ENCODE peak calls at places on chromosomes 1 and 21, in six cellular contexts. O, I, C, S, B and T are unnamed samples.
A peak's percentile ranks its signal among the peaks of the same experiment; 100 is the strongest.

GRCh38 chr1:60394436-60394835 is 320.9 kb upstream of the C1orf87 start:
- DNase-seq in O (no peak), I (no peak), C (no peak), S (peak; percentile 18), B (no peak), T (no peak)

GRCh38 chr1:162357681-162358266 is 18.9 kb downstream of the SPATA46 start:
- DNase-seq in O (no peak), I (peak; percentile 75), C (no peak), S (peak; percentile 9), B (no peak), T (no peak)

GRCh38 chr1:232622378-232622777 is 7.6 kb downstream of the SIPA1L2 start:
- DNase-seq in O (no peak), I (peak; percentile 77), C (no peak), S (no peak), B (no peak), T (no peak)

GRCh38 chr1:207059881-207060280 is 6.8 kb downstream of the PFKFB2 start:
- DNase-seq in O (no peak), I (no peak), C (no peak), S (no peak), B (no peak), T (peak; percentile 65)

GRCh38 chr1:207910678-207911354 is at the start of gene CD34:
- DNase-seq in O (no peak), I (no peak), C (peak; percentile 62), S (no peak), B (peak; percentile 36), T (no peak)

GRCh38 chr1:71089536-71090270 is 8.9 kb upstream of the ZRANB2 start:
- DNase-seq in O (no peak), I (peak; percentile 84), C (no peak), S (no peak), B (no peak), T (no peak)

GRCh38 chr1:219472596-219472995 is 140.3 kb downstream of the ZC3H11B start:
- DNase-seq in O (no peak), I (no peak), C (no peak), S (peak; percentile 46), B (no peak), T (no peak)

GRCh38 chr1:210360852-210361477 is 32.3 kb downstream of the HHAT start:
- DNase-seq in O (no peak), I (peak; percentile 77), C (no peak), S (peak; percentile 45), B (no peak), T (no peak)

GRCh38 chr1:214404154-214404553 is 123.2 kb downstream of the SMYD2 start:
- DNase-seq in O (no peak), I (no peak), C (no peak), S (no peak), B (no peak), T (no peak)

GRCh38 chr1:158426137-158426536 is at the start of gene OR10K2:
- DNase-seq in O (no peak), I (no peak), C (no peak), S (no peak), B (no peak), T (no peak)

GRCh38 chr1:40300651-40301050 is 16.4 kb downstream of the COL9A2 start:
- DNase-seq in O (no peak), I (no peak), C (no peak), S (no peak), B (no peak), T (no peak)

GRCh38 chr1:34740161-34740875 is 14.5 kb upstream of the GJB5 start:
- DNase-seq in O (no peak), I (no peak), C (no peak), S (no peak), B (no peak), T (no peak)

GRCh38 chr1:170267317-170267716 is 121.6 kb downstream of the NTMT2 start:
- DNase-seq in O (no peak), I (no peak), C (no peak), S (peak; percentile 8), B (no peak), T (no peak)

GRCh38 chr1:155136728-155137127 is 1.1 kb downstream of the SLC50A1 start:
- DNase-seq in O (no peak), I (no peak), C (no peak), S (no peak), B (no peak), T (no peak)

GRCh38 chr1:242523968-242524570 is 428 bp downstream of the PLD5 start:
- DNase-seq in O (peak; percentile 44), I (peak; percentile 33), C (peak; percentile 19), S (no peak), B (peak; percentile 25), T (peak; percentile 8)

GRCh38 chr1:21620011-21620410 is 49.1 kb downstream of the RAP1GAP start:
- DNase-seq in O (no peak), I (no peak), C (no peak), S (no peak), B (no peak), T (peak; percentile 64)

GRCh38 chr1:217079579-217079978 is 356.4 kb upstream of the ESRRG start:
- DNase-seq in O (no peak), I (no peak), C (no peak), S (no peak), B (no peak), T (peak; percentile 92)

GRCh38 chr1:41272601-41273000 is 30.5 kb upstream of the SCMH1 start:
- DNase-seq in O (no peak), I (no peak), C (no peak), S (no peak), B (no peak), T (no peak)

GRCh38 chr1:63319069-63320023 is 3.0 kb upstream of the FOXD3 start:
- DNase-seq in O (no peak), I (no peak), C (no peak), S (no peak), B (no peak), T (no peak)

GRCh38 chr1:29785554-29785953 is 549.2 kb downstream of the PTPRU start:
- DNase-seq in O (no peak), I (no peak), C (no peak), S (no peak), B (no peak), T (no peak)

GRCh38 chr1:246658567-246658966 is 65.6 kb upstream of the SCCPDH start:
- DNase-seq in O (no peak), I (no peak), C (no peak), S (no peak), B (peak; percentile 79), T (no peak)

GRCh38 chr21:42571391-42572150 is 57.9 kb downstream of the SLC37A1 start:
- DNase-seq in O (peak; percentile 38), I (no peak), C (peak; percentile 9), S (no peak), B (peak; percentile 10), T (no peak)

GRCh38 chr1:170932236-170932635 is 3.1 kb upstream of the MROH9 start:
- DNase-seq in O (no peak), I (no peak), C (no peak), S (peak; percentile 61), B (no peak), T (no peak)

GRCh38 chr21:17250651-17251294 is 262.1 kb upstream of the CXADR start:
- DNase-seq in O (no peak), I (peak; percentile 3), C (no peak), S (no peak), B (no peak), T (no peak)

GRCh38 chr1:235821361-235821981 is 45.2 kb downstream of the LYST start:
- DNase-seq in O (no peak), I (peak; percentile 58), C (no peak), S (no peak), B (no peak), T (no peak)

GRCh38 chr1:119632836-119633235 is 15.2 kb downstream of the ZNF697 start:
- DNase-seq in O (no peak), I (no peak), C (no peak), S (no peak), B (no peak), T (no peak)

GRCh38 chr1:101364370-101365120 is 127.7 kb downstream of the S1PR1 start:
- DNase-seq in O (no peak), I (no peak), C (no peak), S (peak; percentile 59), B (no peak), T (no peak)

GRCh38 chr21:39644069-39644468 is 31.3 kb downstream of the B3GALT5 start:
- DNase-seq in O (no peak), I (no peak), C (no peak), S (no peak), B (no peak), T (no peak)

GRCh38 chr21:39637971-39638628 is 25.4 kb downstream of the B3GALT5 start:
- DNase-seq in O (no peak), I (no peak), C (no peak), S (no peak), B (no peak), T (no peak)

GRCh38 chr21:39640754-39641153 is 28.0 kb downstream of the B3GALT5 start:
- DNase-seq in O (no peak), I (no peak), C (no peak), S (no peak), B (no peak), T (no peak)

GRCh38 chr21:39645331-39645730 is 32.6 kb downstream of the B3GALT5 start:
- DNase-seq in O (no peak), I (no peak), C (no peak), S (no peak), B (no peak), T (no peak)

GRCh38 chr21:39641827-39642450 is 29.2 kb downstream of the B3GALT5 start:
- DNase-seq in O (no peak), I (no peak), C (no peak), S (no peak), B (no peak), T (no peak)
- H3K4me3 ChIP-seq in O (no peak overlapping the region), I (no peak overlapping the region), C (no peak overlapping the region), S (no peak overlapping the region), B (no peak overlapping the region), T (no peak overlapping the region)

GRCh38 chr1:168467452-168467851 is 76.3 kb downstream of the XCL2 start:
- DNase-seq in O (no peak), I (peak; percentile 54), C (no peak), S (peak; percentile 69), B (no peak), T (no peak)
- H3K4me3 ChIP-seq in O (no peak overlapping the region), I (no peak overlapping the region), C (no peak overlapping the region), S (no peak overlapping the region), B (no peak overlapping the region), T (no peak overlapping the region)

GRCh38 chr1:9078949-9079500 is 9.6 kb upstream of the SLC2A5 start:
- DNase-seq in O (no peak), I (no peak), C (no peak), S (no peak), B (no peak), T (no peak)

GRCh38 chr1:9078035-9078948 is 8.9 kb upstream of the SLC2A5 start:
- DNase-seq in O (no peak), I (peak; percentile 70), C (no peak), S (peak; percentile 96), B (no peak), T (no peak)

GRCh38 chr1:9071554-9072235 is 2.3 kb upstream of the SLC2A5 start:
- DNase-seq in O (no peak), I (no peak), C (no peak), S (no peak), B (no peak), T (no peak)

GRCh38 chr1:9073148-9073547 is 3.7 kb upstream of the SLC2A5 start:
- DNase-seq in O (no peak), I (no peak), C (no peak), S (no peak), B (no peak), T (no peak)

GRCh38 chr1:9075023-9075422 is 5.6 kb upstream of the SLC2A5 start:
- DNase-seq in O (no peak), I (peak; percentile 54), C (peak; percentile 41), S (peak; percentile 63), B (no peak), T (no peak)
- H3K4me3 ChIP-seq in O (no peak overlapping the region), I (peak overlapping the region; percentile 30), C (no peak overlapping the region), S (no peak overlapping the region), B (no peak overlapping the region), T (no peak overlapping the region)

GRCh38 chr1:1058088-1058905 is 15.8 kb downstream of the RNF223 start:
- DNase-seq in O (no peak), I (peak; percentile 48), C (no peak), S (no peak), B (no peak), T (no peak)
- H3K4me3 ChIP-seq in O (no peak overlapping the region), I (peak overlapping the region; percentile 85), C (no peak overlapping the region), S (no peak overlapping the region), B (no peak overlapping the region), T (no peak overlapping the region)